ENCODE peak calls at places on chromosomes 13 and 19, in nine cellular contexts. One of them, this sample, is unnamed.
A peak's percentile ranks its signal among the peaks of the same experiment; 100 is the strongest.

GRCh38 chr19:10112037-10112751 is 701 bp downstream of the P2RY11 start:
- DNase-seq in stomach: no peak
- DNase-seq in lower lobe of right lung: peak; percentile 78
- DNase-seq in astrocyte of the spinal cord: no peak
- DNase-seq in AG04450: no peak
- DNase-seq in GM23338: no peak
- DNase-seq in astrocyte: no peak
- DNase-seq in lower leg skin: no peak
- DNase-seq in fibroblast of lung: no peak
- DNase-seq in this sample: no peak

GRCh38 chr19:2250765-2251576 is 1.8 kb downstream of the AMH start:
- DNase-seq in stomach: no peak
- DNase-seq in lower lobe of right lung: no peak
- DNase-seq in astrocyte of the spinal cord: no peak
- DNase-seq in AG04450: no peak
- DNase-seq in GM23338: peak; percentile 44
- DNase-seq in astrocyte: no peak
- DNase-seq in lower leg skin: no peak
- DNase-seq in fibroblast of lung: no peak
- DNase-seq in this sample: no peak

GRCh38 chr13:72985610-72986009 is 73.2 kb upstream of the KLF5 start:
- DNase-seq in stomach: no peak
- DNase-seq in lower lobe of right lung: no peak
- DNase-seq in astrocyte of the spinal cord: no peak
- DNase-seq in AG04450: no peak
- DNase-seq in GM23338: no peak
- DNase-seq in astrocyte: no peak
- DNase-seq in lower leg skin: no peak
- DNase-seq in fibroblast of lung: no peak
- DNase-seq in this sample: no peak

GRCh38 chr19:38076337-38076736 is 147.7 kb downstream of the DPF1 start:
- DNase-seq in stomach: no peak
- DNase-seq in lower lobe of right lung: no peak
- DNase-seq in astrocyte of the spinal cord: no peak
- DNase-seq in AG04450: no peak
- DNase-seq in GM23338: no peak
- DNase-seq in astrocyte: no peak
- DNase-seq in lower leg skin: no peak
- DNase-seq in fibroblast of lung: no peak
- DNase-seq in this sample: no peak

GRCh38 chr19:10568444-10568825 is 344 bp downstream of the CDKN2D start:
- DNase-seq in stomach: peak; percentile 50
- DNase-seq in lower lobe of right lung: peak; percentile 73
- DNase-seq in astrocyte of the spinal cord: peak; percentile 22
- DNase-seq in AG04450: no peak
- DNase-seq in GM23338: peak; percentile 75
- DNase-seq in astrocyte: no peak
- DNase-seq in lower leg skin: no peak
- DNase-seq in fibroblast of lung: no peak
- DNase-seq in this sample: peak; percentile 53

GRCh38 chr19:21439372-21439771 is 42.4 kb downstream of the ZNF493 start:
- DNase-seq in stomach: peak; percentile 62
- DNase-seq in lower lobe of right lung: no peak
- DNase-seq in astrocyte of the spinal cord: no peak
- DNase-seq in AG04450: no peak
- DNase-seq in GM23338: no peak
- DNase-seq in astrocyte: no peak
- DNase-seq in lower leg skin: no peak
- DNase-seq in fibroblast of lung: peak; percentile 4
- DNase-seq in this sample: peak; percentile 33

GRCh38 chr19:30669329-30670010 is 297.3 kb downstream of the ZNF536 start:
- DNase-seq in stomach: peak; percentile 63
- DNase-seq in lower lobe of right lung: peak; percentile 72
- DNase-seq in astrocyte of the spinal cord: peak; percentile 32
- DNase-seq in AG04450: no peak
- DNase-seq in GM23338: peak; percentile 85
- DNase-seq in astrocyte: no peak
- DNase-seq in lower leg skin: peak; percentile 90
- DNase-seq in fibroblast of lung: peak; percentile 47
- DNase-seq in this sample: peak; percentile 33

GRCh38 chr19:6239401-6239844 is 40.4 kb downstream of the MLLT1 start:
- DNase-seq in stomach: peak; percentile 66
- DNase-seq in lower lobe of right lung: no peak
- DNase-seq in astrocyte of the spinal cord: no peak
- DNase-seq in AG04450: no peak
- DNase-seq in GM23338: no peak
- DNase-seq in astrocyte: peak; percentile 55
- DNase-seq in lower leg skin: no peak
- DNase-seq in fibroblast of lung: no peak
- DNase-seq in this sample: no peak

GRCh38 chr13:35888327-35888940 is 242.7 kb downstream of the DCLK1 start:
- DNase-seq in stomach: no peak
- DNase-seq in lower lobe of right lung: no peak
- DNase-seq in astrocyte of the spinal cord: no peak
- DNase-seq in AG04450: no peak
- DNase-seq in GM23338: no peak
- DNase-seq in astrocyte: peak; percentile 58
- DNase-seq in lower leg skin: no peak
- DNase-seq in fibroblast of lung: peak; percentile 15
- DNase-seq in this sample: no peak

DNA sequence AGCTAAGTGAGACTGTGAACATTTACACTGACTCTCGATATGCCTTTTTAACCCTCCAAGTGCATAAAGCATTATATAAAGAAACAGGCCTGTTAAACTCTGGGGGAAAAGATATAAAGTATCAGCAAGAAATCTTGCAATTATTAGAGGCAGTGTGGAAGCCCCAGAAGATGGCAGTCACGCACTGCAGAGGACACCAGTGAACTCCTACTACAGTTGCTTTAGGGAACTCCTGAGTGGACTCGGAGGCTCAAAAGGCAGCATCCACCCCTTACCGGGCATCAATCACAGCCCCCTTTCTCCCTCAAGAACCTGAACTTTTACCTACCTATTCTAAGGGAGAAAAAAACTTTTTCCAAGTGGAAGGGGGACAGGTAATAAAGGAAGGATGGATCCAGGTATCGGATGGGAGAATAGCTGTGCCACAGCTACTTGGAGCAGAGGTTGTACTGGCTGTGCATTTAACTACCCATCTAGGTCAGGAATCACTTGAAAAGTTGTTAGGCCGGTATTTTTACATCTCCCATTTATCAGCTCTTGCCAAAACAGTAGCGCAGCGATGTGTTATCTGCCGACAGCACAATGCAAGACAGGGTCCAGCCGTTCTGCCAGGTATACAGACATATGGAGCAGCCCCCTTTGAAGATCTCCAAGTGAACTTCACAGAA is 80.1 kb downstream of the ZNF486 start:
- DNase-seq in stomach: peak; percentile 51
- DNase-seq in lower lobe of right lung: no peak
- DNase-seq in astrocyte of the spinal cord: no peak
- DNase-seq in AG04450: no peak
- DNase-seq in GM23338: peak; percentile 69
- DNase-seq in astrocyte: peak; percentile 0
- DNase-seq in lower leg skin: no peak
- DNase-seq in fibroblast of lung: peak; percentile 17
- DNase-seq in this sample: peak; percentile 23
- TF ChIP-seq CTCF in stomach: peak; percentile 34
- TF ChIP-seq CTCF in lower lobe of right lung: peak; percentile 52
- TF ChIP-seq CTCF in astrocyte of the spinal cord: peak; percentile 9
- TF ChIP-seq CTCF in AG04450: peak; percentile 38
- TF ChIP-seq CTCF in GM23338: peak; percentile 88
- TF ChIP-seq CTCF in astrocyte: peak; percentile 7
- TF ChIP-seq CTCF in lower leg skin: no peak
- TF ChIP-seq CTCF in fibroblast of lung: peak; percentile 34
- TF ChIP-seq CTCF in this sample: peak; percentile 41

GRCh38 chr19:33227242-33227650 is 1.6 kb upstream of the SLC7A10 start:
- DNase-seq in stomach: no peak
- DNase-seq in lower lobe of right lung: peak; percentile 67
- DNase-seq in astrocyte of the spinal cord: no peak
- DNase-seq in AG04450: no peak
- DNase-seq in GM23338: peak; percentile 76
- DNase-seq in astrocyte: peak; percentile 41
- DNase-seq in lower leg skin: no peak
- DNase-seq in fibroblast of lung: peak; percentile 63
- DNase-seq in this sample: peak; percentile 83
- H3K4me3 ChIP-seq in stomach: peak overlapping the region; percentile 41
- H3K4me3 ChIP-seq in lower lobe of right lung: peak overlapping the region; percentile 45
- H3K4me3 ChIP-seq in astrocyte of the spinal cord: no peak overlapping the region
- H3K4me3 ChIP-seq in AG04450: no peak overlapping the region
- H3K4me3 ChIP-seq in GM23338: peak overlapping the region; percentile 66
- H3K4me3 ChIP-seq in astrocyte: no peak overlapping the region
- H3K4me3 ChIP-seq in lower leg skin: no peak overlapping the region
- H3K4me3 ChIP-seq in fibroblast of lung: no peak overlapping the region
- H3K4me3 ChIP-seq in this sample: peak overlapping the region; percentile 42

GRCh38 chr19:41339936-41340335 is 13.8 kb downstream of the TGFB1 start:
- DNase-seq in stomach: no peak
- DNase-seq in lower lobe of right lung: no peak
- DNase-seq in astrocyte of the spinal cord: no peak
- DNase-seq in AG04450: no peak
- DNase-seq in GM23338: peak; percentile 36
- DNase-seq in astrocyte: peak; percentile 48
- DNase-seq in lower leg skin: no peak
- DNase-seq in fibroblast of lung: no peak
- DNase-seq in this sample: no peak

GRCh38 chr19:41344162-41344561 is 9.6 kb downstream of the TGFB1 start:
- DNase-seq in stomach: no peak
- DNase-seq in lower lobe of right lung: no peak
- DNase-seq in astrocyte of the spinal cord: no peak
- DNase-seq in AG04450: no peak
- DNase-seq in GM23338: no peak
- DNase-seq in astrocyte: no peak
- DNase-seq in lower leg skin: no peak
- DNase-seq in fibroblast of lung: no peak
- DNase-seq in this sample: no peak

GRCh38 chr19:41341669-41342490 is 11.8 kb downstream of the TGFB1 start:
- DNase-seq in stomach: peak; percentile 72
- DNase-seq in lower lobe of right lung: no peak
- DNase-seq in astrocyte of the spinal cord: no peak
- DNase-seq in AG04450: no peak
- DNase-seq in GM23338: peak; percentile 65
- DNase-seq in astrocyte: no peak
- DNase-seq in lower leg skin: no peak
- DNase-seq in fibroblast of lung: no peak
- DNase-seq in this sample: no peak
- TF ChIP-seq CTCF in stomach: no peak
- TF ChIP-seq CTCF in lower lobe of right lung: no peak
- TF ChIP-seq CTCF in astrocyte of the spinal cord: no peak
- TF ChIP-seq CTCF in AG04450: no peak
- TF ChIP-seq CTCF in GM23338: peak; percentile 41
- TF ChIP-seq CTCF in astrocyte: no peak
- TF ChIP-seq CTCF in lower leg skin: no peak
- TF ChIP-seq CTCF in fibroblast of lung: no peak
- TF ChIP-seq CTCF in this sample: no peak

DNA sequence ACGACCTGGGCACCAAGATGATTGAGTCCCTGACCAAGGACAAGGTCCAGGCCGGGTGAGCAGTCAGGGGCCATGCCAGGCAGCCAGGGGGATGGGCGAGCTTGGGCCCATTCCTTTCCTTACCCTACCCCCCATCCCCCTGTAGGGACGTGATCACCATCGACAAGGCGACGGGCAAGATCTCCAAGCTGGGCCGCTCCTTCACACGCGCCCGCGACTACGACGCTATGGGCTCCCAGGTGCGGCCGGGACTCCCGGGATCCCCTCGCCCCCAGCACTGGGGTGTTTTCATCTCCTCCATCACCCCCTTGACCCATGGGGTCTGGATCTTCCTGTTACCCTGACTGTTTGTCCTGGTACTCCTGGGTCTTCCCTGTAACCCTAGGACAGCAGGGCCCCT is 7.1 kb downstream of the LHB start:
- DNase-seq in stomach: no peak
- DNase-seq in lower lobe of right lung: no peak
- DNase-seq in astrocyte of the spinal cord: no peak
- DNase-seq in AG04450: no peak
- DNase-seq in GM23338: no peak
- DNase-seq in astrocyte: no peak
- DNase-seq in lower leg skin: no peak
- DNase-seq in fibroblast of lung: no peak
- DNase-seq in this sample: no peak
- H3K4me3 ChIP-seq in stomach: no peak overlapping the region
- H3K4me3 ChIP-seq in lower lobe of right lung: no peak overlapping the region
- H3K4me3 ChIP-seq in astrocyte of the spinal cord: no peak overlapping the region
- H3K4me3 ChIP-seq in AG04450: no peak overlapping the region
- H3K4me3 ChIP-seq in GM23338: no peak overlapping the region
- H3K4me3 ChIP-seq in astrocyte: no peak overlapping the region
- H3K4me3 ChIP-seq in lower leg skin: no peak overlapping the region
- H3K4me3 ChIP-seq in fibroblast of lung: no peak overlapping the region
- H3K4me3 ChIP-seq in this sample: no peak overlapping the region

GRCh38 chr13:109135018-109135417 is 505.6 kb downstream of the MYO16 start:
- DNase-seq in stomach: no peak
- DNase-seq in lower lobe of right lung: no peak
- DNase-seq in astrocyte of the spinal cord: no peak
- DNase-seq in AG04450: no peak
- DNase-seq in GM23338: no peak
- DNase-seq in astrocyte: no peak
- DNase-seq in lower leg skin: no peak
- DNase-seq in fibroblast of lung: no peak
- DNase-seq in this sample: no peak
- TF ChIP-seq CTCF in stomach: no peak
- TF ChIP-seq CTCF in lower lobe of right lung: no peak
- TF ChIP-seq CTCF in astrocyte of the spinal cord: no peak
- TF ChIP-seq CTCF in AG04450: no peak
- TF ChIP-seq CTCF in GM23338: peak; percentile 30
- TF ChIP-seq CTCF in astrocyte: no peak
- TF ChIP-seq CTCF in lower leg skin: no peak
- TF ChIP-seq CTCF in fibroblast of lung: no peak
- TF ChIP-seq CTCF in this sample: peak; percentile 25

GRCh38 chr13:98632971-98633370 is 56.1 kb upstream of the STK24 start:
- DNase-seq in stomach: no peak
- DNase-seq in lower lobe of right lung: no peak
- DNase-seq in astrocyte of the spinal cord: peak; percentile 19
- DNase-seq in AG04450: no peak
- DNase-seq in GM23338: no peak
- DNase-seq in astrocyte: no peak
- DNase-seq in lower leg skin: no peak
- DNase-seq in fibroblast of lung: no peak
- DNase-seq in this sample: no peak
- H3K4me3 ChIP-seq in stomach: no peak overlapping the region
- H3K4me3 ChIP-seq in lower lobe of right lung: no peak overlapping the region
- H3K4me3 ChIP-seq in astrocyte of the spinal cord: no peak overlapping the region
- H3K4me3 ChIP-seq in AG04450: no peak overlapping the region
- H3K4me3 ChIP-seq in GM23338: no peak overlapping the region
- H3K4me3 ChIP-seq in astrocyte: no peak overlapping the region
- H3K4me3 ChIP-seq in lower leg skin: no peak overlapping the region
- H3K4me3 ChIP-seq in fibroblast of lung: no peak overlapping the region
- H3K4me3 ChIP-seq in this sample: no peak overlapping the region

GRCh38 chr19:50944795-50945194 is 8.0 kb downstream of the KLK5 start:
- DNase-seq in stomach: no peak
- DNase-seq in lower lobe of right lung: no peak
- DNase-seq in astrocyte of the spinal cord: no peak
- DNase-seq in AG04450: no peak
- DNase-seq in GM23338: no peak
- DNase-seq in astrocyte: no peak
- DNase-seq in lower leg skin: no peak
- DNase-seq in fibroblast of lung: no peak
- DNase-seq in this sample: no peak
- TF ChIP-seq CTCF in stomach: no peak
- TF ChIP-seq CTCF in lower lobe of right lung: no peak
- TF ChIP-seq CTCF in astrocyte of the spinal cord: no peak
- TF ChIP-seq CTCF in AG04450: no peak
- TF ChIP-seq CTCF in GM23338: no peak
- TF ChIP-seq CTCF in astrocyte: no peak
- TF ChIP-seq CTCF in lower leg skin: no peak
- TF ChIP-seq CTCF in fibroblast of lung: no peak
- TF ChIP-seq CTCF in this sample: no peak